ENCODE peak calls at places on chromosomes 13 and 19, in five cellular contexts. W, L, I, B and X are unnamed samples.

GRCh38 chr19:7526093-7526929 is 3.9 kb downstream of the MCOLN1 start:
- DNase-seq in W (no peak), L (no peak), I (no peak), B (no peak), X (no peak)

GRCh38 chr19:13260883-13261653 is 110.9 kb downstream of the IER2 start:
- DNase-seq in W (peak; percentile 93), L (peak; percentile 51), I (no peak), B (peak; percentile 60), X (no peak)

GRCh38 chr19:53193534-53194222 is 520 bp upstream of the ZNF665 start:
- DNase-seq in W (no peak), L (no peak), I (no peak), B (no peak), X (no peak)

GRCh38 chr19:10780368-10780767 is 55.6 kb downstream of the TMED1 start:
- DNase-seq in W (no peak), L (peak; percentile 67), I (peak; percentile 63), B (peak; percentile 96), X (no peak)

GRCh38 chr19:5369962-5370367 is 29.4 kb upstream of the PTPRS start:
- DNase-seq in W (peak; percentile 15), L (no peak), I (no peak), B (peak; percentile 27), X (peak; percentile 84)

GRCh38 chr19:9498183-9498902 is at the start of gene ZNF560:
- DNase-seq in W (no peak), L (peak; percentile 6), I (no peak), B (peak; percentile 2), X (no peak)

GRCh38 chr19:49890349-49891311 is 6.1 kb downstream of the IL4I1 start:
- DNase-seq in W (no peak), L (no peak), I (no peak), B (no peak), X (no peak)

GRCh38 chr19:41462497-41462896 is 19.5 kb downstream of the ERICH4 start:
- DNase-seq in W (no peak), L (no peak), I (no peak), B (no peak), X (no peak)

GRCh38 chr13:44293908-44294735 is 79.5 kb upstream of the SERP2 start:
- DNase-seq in W (peak; percentile 26), L (no peak), I (peak; percentile 32), B (peak; percentile 69), X (no peak)